ENCODE peak calls at places on chromosomes 7 and 10, in seven cellular contexts. Q is KBM-7, H is mesothelial cell of epicardium, L is CMK, W is A549, U is NCI-H1417, V is AG04450. Z is an unnamed sample.
A peak's percentile ranks its signal among the peaks of the same experiment; 100 is the strongest.

GRCh38 chr10:102401735-102402511 is 6.4 kb downstream of the NFKB2 start:
- DNase-seq in V (no peak), U (no peak), W (peak; percentile 70), L (no peak), Q (no peak), H (no peak), Z (no peak)

GRCh38 chr7:32536585-32536984 is 41.3 kb downstream of the AVL9 start:
- DNase-seq in V (peak; percentile 7), W (peak; percentile 43), U (no peak), H (no peak), Q (no peak), L (no peak), Z (no peak)

GRCh38 chr7:42494722-42495121 is 257.7 kb upstream of the GLI3 start:
- DNase-seq in U (no peak), W (no peak), L (no peak), Q (peak; percentile 10), H (no peak), V (no peak), Z (no peak)

GRCh38 chr10:8054243-8054497 is 318 bp upstream of the GATA3 start:
- DNase-seq in Q (no peak), L (no peak), U (no peak), W (peak; percentile 64), H (no peak), V (no peak), Z (no peak)

GRCh38 chr7:130189281-130189782 is 15.9 kb downstream of the TMEM209 start:
- DNase-seq in W (no peak), V (no peak), U (no peak), H (no peak), L (no peak), Q (no peak), Z (no peak)

GRCh38 chr10:1241973-1242935 is 186.1 kb downstream of the WDR37 start:
- DNase-seq in W (no peak), H (peak; percentile 37), Q (no peak), L (no peak), V (no peak), U (no peak), Z (no peak)

GRCh38 chr10:70324341-70324861 is 40.6 kb upstream of the NPFFR1 start:
- DNase-seq in L (no peak), Q (no peak), W (no peak), U (no peak), V (no peak), H (no peak), Z (no peak)

GRCh38 chr7:2542011-2542923 is 13.1 kb downstream of the BRAT1 start:
- DNase-seq in Q (no peak), W (no peak), L (no peak), H (no peak), V (no peak), U (no peak), Z (no peak)

GRCh38 chr10:78686444-78687060 is 382.2 kb upstream of the ZMIZ1 start:
- DNase-seq in W (no peak), H (no peak), U (no peak), V (no peak), Q (no peak), L (no peak), Z (no peak)